ENCODE peak calls at places on chromosomes 4 and X, in nine cellular contexts. O, Y, X, C, R, S, M, K and D are unnamed samples. For H3K36me3, the result is how much of the 10 kb centered on the place peaks cover.

GRCh38 chrX:17738002-17738713 is 865 bp downstream of the SCML1 start:
- DNase-seq in O (peak), R (peak), C (peak), M (peak), X (peak), S (peak), Y (peak), K (no peak), D (peak)

GRCh38 chrX:70042399-70043371 is 7.1 kb downstream of the AWAT2 start:
- DNase-seq in K (no peak), S (no peak), O (no peak), X (no peak), C (no peak), Y (peak), R (no peak), M (no peak), D (no peak)

GRCh38 chr4:78543424-78544238 is 7.9 kb upstream of the ANXA3 start:
- DNase-seq in S (no peak), K (no peak), C (no peak), Y (no peak), O (no peak), R (no peak), M (no peak), X (no peak), D (no peak)

GRCh38 chrX:119069128-119069527 is 3.7 kb upstream of the CT47C1 start:
- DNase-seq in X (no peak), M (no peak), O (no peak), Y (no peak), C (no peak), K (no peak), R (no peak), S (no peak), D (no peak)

GRCh38 chr4:54902976-54903375 is 222.4 kb downstream of the KDR start:
- DNase-seq in X (no peak), S (no peak), C (no peak), Y (no peak), M (no peak), O (no peak), R (no peak), K (no peak), D (no peak)

GRCh38 chr4:150578745-150579470 is 3.0 kb upstream of the MAB21L2 start:
- DNase-seq in X (no peak), K (no peak), R (no peak), M (peak), Y (peak), O (no peak), C (no peak), S (no peak), D (no peak)

GRCh38 chrX:131841496-131842410 is 181.3 kb upstream of the STK26 start:
- DNase-seq in X (peak), O (peak), R (peak), C (peak), M (peak), S (no peak), K (peak), Y (peak), D (peak)

GRCh38 chr4:58809366-58809765 is 1699.2 kb upstream of the IGFBP7 start:
- DNase-seq in O (no peak), R (no peak), S (no peak), X (no peak), K (no peak), Y (peak), C (no peak), M (no peak), D (no peak)

GRCh38 chrX:150200820-150201287 is 162.3 kb upstream of the MAMLD1 start:
- DNase-seq in S (no peak), R (peak), X (peak), C (peak), M (no peak), Y (no peak), K (peak), O (no peak), D (peak)

GRCh38 chr4:89110541-89110985 is 770 bp upstream of the TIGD2 start:
- DNase-seq in O (no peak), M (peak), C (no peak), K (no peak), Y (peak), X (peak), S (no peak), R (no peak), D (no peak)

GRCh38 chrX:28177202-28177601 is 196.0 kb upstream of the DCAF8L1 start:
- DNase-seq in M (peak), C (no peak), Y (peak), S (no peak), K (peak), R (peak), O (peak), X (no peak), D (no peak)

GRCh38 chr4:167233523-167234387 is 539 bp downstream of the SPOCK3 start:
- DNase-seq in S (no peak), O (peak), Y (peak), K (no peak), X (no peak), C (no peak), R (peak), M (peak), D (no peak)

GRCh38 chr4:1654216-1654945 is 29.7 kb downstream of the FAM53A start:
- DNase-seq in K (no peak), M (peak), R (no peak), S (no peak), C (no peak), Y (no peak), O (no peak), X (no peak), D (no peak)
- H3K36me3 ChIP-seq in K (under half), M (under half), R (under half), S (under half), C (under half), Y (under half), O (under half), X (under half), D (under half)

GRCh38 chr4:6639137-6639680 is 1.3 kb upstream of the MRFAP1 start:
- DNase-seq in M (no peak), S (no peak), R (no peak), C (no peak), Y (no peak), X (no peak), O (no peak), K (no peak), D (no peak)

GRCh38 chr4:6643141-6643847 is 2.8 kb downstream of the MRFAP1 start:
- DNase-seq in C (no peak), X (no peak), R (no peak), M (no peak), O (no peak), Y (no peak), K (no peak), S (no peak), D (no peak)

GRCh38 chr4:6641164-6641970 is 882 bp downstream of the MRFAP1 start:
- DNase-seq in Y (peak), C (peak), R (no peak), S (peak), O (peak), K (peak), X (peak), M (peak), D (peak)

GRCh38 chr4:6640292-6641163 is at the start of gene MRFAP1:
- DNase-seq in X (peak), R (peak), S (peak), K (peak), Y (peak), O (peak), M (peak), C (peak), D (peak)

GRCh38 chr4:6641971-6642320 is 1.5 kb downstream of the MRFAP1 start:
- DNase-seq in O (no peak), S (no peak), R (no peak), K (no peak), C (no peak), M (no peak), Y (no peak), X (peak), D (no peak)
- H3K4me3 ChIP-seq in O (peak), S (peak), R (peak), K (peak), C (peak), M (peak), Y (peak), X (peak), D (peak)

GRCh38 chr4:8221476-8221875 is 22.4 kb downstream of the SH3TC1 start:
- DNase-seq in S (no peak), K (no peak), Y (no peak), O (no peak), C (no peak), R (peak), M (no peak), X (no peak), D (no peak)
- H3K36me3 ChIP-seq in S (under half), K (under half), Y (under half), O (under half), C (under half), R (under half), M (under half), X (under half), D (under half)

DNA sequence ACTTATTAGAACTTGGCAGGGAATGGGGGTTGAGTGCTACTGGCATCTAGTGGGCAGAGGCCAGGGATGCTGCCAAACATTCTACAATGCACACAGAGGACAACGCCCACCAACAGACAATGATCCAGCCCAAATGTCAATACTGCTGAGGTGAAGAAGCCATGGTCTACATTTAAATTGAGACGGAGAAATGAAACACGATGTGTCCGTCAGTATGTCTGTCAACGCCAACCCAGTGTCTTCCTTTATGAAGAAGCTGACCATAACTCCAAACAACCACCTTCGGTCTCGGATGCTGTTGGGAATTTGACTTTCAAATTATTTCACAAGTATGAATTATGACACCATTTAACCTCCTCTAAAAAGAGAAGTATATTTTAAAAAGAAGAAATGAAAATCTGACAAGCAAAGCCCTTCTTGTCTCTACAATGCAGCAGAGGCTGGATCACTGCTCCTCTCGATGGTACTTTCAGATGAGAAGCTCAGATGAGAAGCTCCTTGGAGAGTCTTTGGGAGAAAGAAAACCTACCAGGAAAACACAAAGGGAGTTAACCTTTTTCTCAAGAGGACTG is 123.7 kb upstream of the MAP3K15 start:
- DNase-seq in X (no peak), R (no peak), M (no peak), O (no peak), Y (peak), S (no peak), C (no peak), K (peak), D (no peak)
- H3K4me3 ChIP-seq in X (no peak), R (no peak), M (no peak), O (no peak), Y (no peak), S (no peak), C (no peak), K (peak), D (no peak)

DNA sequence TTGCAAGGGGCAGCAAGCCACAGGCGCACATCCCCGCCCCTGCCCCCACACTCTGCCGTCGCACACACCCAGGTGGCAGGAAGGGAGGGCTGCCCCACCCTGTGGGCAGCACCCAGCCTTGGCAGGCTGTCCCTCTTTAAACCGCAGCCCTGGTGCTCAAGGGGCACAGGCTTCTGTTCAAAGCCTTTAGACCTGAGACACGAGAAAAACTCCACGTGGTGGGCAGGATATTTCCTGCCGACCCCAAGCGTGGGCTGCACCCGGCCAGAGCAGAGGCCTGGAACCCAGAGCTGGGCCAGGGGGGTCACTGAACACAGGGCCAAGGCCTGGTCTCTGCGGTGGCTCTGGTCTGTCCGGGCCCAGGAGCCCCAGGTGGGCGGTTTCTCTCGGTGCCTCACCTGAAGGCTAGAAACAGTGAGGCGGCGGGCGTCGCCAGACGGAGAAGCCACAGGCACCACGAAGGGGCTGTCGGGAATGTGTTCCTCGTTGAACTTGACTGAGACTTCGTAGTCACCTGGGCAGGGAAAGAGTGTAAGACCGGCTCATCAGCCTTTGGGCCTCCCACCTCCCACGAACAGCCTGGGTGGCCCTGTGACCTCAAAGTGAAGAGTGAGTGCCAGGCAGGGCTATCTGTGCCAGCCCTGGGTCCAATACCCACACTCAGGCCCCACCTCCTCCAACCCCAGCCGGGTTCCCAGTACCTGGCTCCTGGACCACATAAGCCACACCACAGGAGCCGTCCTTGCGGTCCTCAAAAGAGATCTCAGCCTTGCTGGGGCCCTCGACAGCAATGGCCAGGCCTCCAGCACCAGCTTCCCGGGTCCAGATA is 23.0 kb downstream of the FLNA start:
- DNase-seq in C (peak), S (no peak), M (peak), X (no peak), Y (no peak), O (no peak), K (no peak), R (no peak), D (no peak)
- H3K36me3 ChIP-seq in C (under half), S (half or more), M (under half), X (under half), Y (under half), O (half or more), K (under half), R (half or more), D (under half)